ENCODE peak calls at places on chromosomes 11 and 22, in five cellular contexts. A is thoracic aorta, Z is DND-41, W is psoas muscle, B is AG09319. J is an unnamed sample.

GRCh38 chr22:31085493-31085824 is 4.3 kb downstream of the SMTN start:
- DNase-seq in A (no peak), Z (no peak), W (peak), B (no peak), J (no peak)

GRCh38 chr22:39169797-39170466 is 17.5 kb upstream of the CBX7 start:
- DNase-seq in A (no peak), Z (no peak), W (no peak), B (no peak), J (no peak)

GRCh38 chr11:65546217-65546958 is 11.8 kb downstream of the LTBP3 start:
- DNase-seq in A (no peak), Z (peak), W (peak), B (no peak), J (no peak)

GRCh38 chr11:44777537-44778199 is 50.9 kb downstream of the TSPAN18 start:
- DNase-seq in A (no peak), Z (no peak), W (no peak), B (no peak), J (no peak)

GRCh38 chr22:42887114-42887513 is 30.0 kb upstream of the ARFGAP3 start:
- DNase-seq in A (no peak), Z (no peak), W (no peak), B (no peak), J (no peak)

GRCh38 chr22:43174941-43175531 is 11.9 kb downstream of the TTLL12 start:
- DNase-seq in A (no peak), Z (no peak), W (no peak), B (no peak), J (no peak)

GRCh38 chr22:42286205-42286604 is 15.8 kb upstream of the TCF20 start:
- DNase-seq in A (no peak), Z (peak), W (no peak), B (no peak), J (no peak)

GRCh38 chr11:57327721-57328120 is 3.0 kb upstream of the TNKS1BP1 start:
- DNase-seq in A (no peak), Z (no peak), W (no peak), B (no peak), J (no peak)

GRCh38 chr11:119728226-119728626 is 774 bp downstream of the NECTIN1 start:
- DNase-seq in A (no peak), Z (no peak), W (no peak), B (no peak), J (no peak)

GRCh38 chr11:15097411-15097810 is 17.3 kb upstream of the INSC start:
- DNase-seq in A (no peak), Z (no peak), W (no peak), B (no peak), J (no peak)

GRCh38 chr11:69641681-69642548 is 959 bp downstream of the CCND1 start:
- DNase-seq in A (no peak), Z (no peak), W (no peak), B (no peak), J (peak)

GRCh38 chr22:33421859-33422258 is 363.7 kb upstream of the SYN3 start:
- DNase-seq in A (no peak), Z (no peak), W (no peak), B (no peak), J (no peak)

GRCh38 chr11:57801185-57801490 is 39.5 kb downstream of the CTNND1 start:
- DNase-seq in A (no peak), Z (no peak), W (no peak), B (no peak), J (no peak)

GRCh38 chr11:36214976-36215687 is 74.1 kb downstream of the COMMD9 start:
- DNase-seq in A (no peak), Z (peak), W (no peak), B (no peak), J (no peak)

GRCh38 chr11:1360835-1361357 is 28.8 kb upstream of the BRSK2 start:
- DNase-seq in A (no peak), Z (no peak), W (no peak), B (no peak), J (no peak)

GRCh38 chr11:97454988-97455387 is 1065.2 kb downstream of the JRKL start:
- DNase-seq in A (no peak), Z (no peak), W (no peak), B (no peak), J (peak)

GRCh38 chr11:70527046-70527395 is 128.7 kb downstream of the CTTN start:
- DNase-seq in A (no peak), Z (no peak), W (peak), B (no peak), J (no peak)

GRCh38 chr11:65204646-65205601 is 23.2 kb downstream of the CAPN1 start:
- DNase-seq in A (no peak), Z (peak), W (peak), B (no peak), J (peak)

GRCh38 chr11:6655020-6655789 is 404 bp downstream of the DCHS1 start:
- DNase-seq in A (peak), Z (no peak), W (no peak), B (no peak), J (no peak)

GRCh38 chr11:2912498-2912897 is 16.7 kb downstream of the PHLDA2 start:
- DNase-seq in A (no peak), Z (no peak), W (no peak), B (no peak), J (peak)

GRCh38 chr11:9990221-9990973 is 303.6 kb downstream of the SBF2 start:
- DNase-seq in A (no peak), Z (no peak), W (no peak), B (no peak), J (peak)

GRCh38 chr11:12808519-12808918 is 134.3 kb downstream of the TEAD1 start:
- DNase-seq in A (no peak), Z (no peak), W (no peak), B (no peak), J (peak)

GRCh38 chr11:41201156-41201555 is 258.3 kb downstream of the LRRC4C start:
- DNase-seq in A (no peak), Z (peak), W (no peak), B (no peak), J (peak)

GRCh38 chr11:67266424-67267187 is at the start of gene GRK2:
- DNase-seq in A (no peak), Z (peak), W (peak), B (no peak), J (peak)

GRCh38 chr11:82765466-82766034 is 31.9 kb upstream of the FAM181B start:
- DNase-seq in A (no peak), Z (no peak), W (no peak), B (no peak), J (no peak)

GRCh38 chr11:73262851-73263495 is 9.2 kb upstream of the P2RY6 start:
- DNase-seq in A (no peak), Z (no peak), W (no peak), B (no peak), J (peak)

GRCh38 chr11:29343465-29344333 is 673.1 kb downstream of the KCNA4 start:
- DNase-seq in A (no peak), Z (peak), W (peak), B (no peak), J (peak)

GRCh38 chr11:116990061-116990473 is 108.2 kb downstream of the SIK3 start:
- DNase-seq in A (no peak), Z (no peak), W (no peak), B (peak), J (peak)

GRCh38 chr22:19754701-19755144 is 5.9 kb upstream of the TBX1 start:
- DNase-seq in A (no peak), Z (no peak), W (no peak), B (no peak), J (no peak)

GRCh38 chr11:2533642-2534115 is 88.9 kb downstream of the KCNQ1 start:
- DNase-seq in A (no peak), Z (peak), W (peak), B (peak), J (peak)

GRCh38 chr11:125935629-125936199 is 10.1 kb upstream of the VSIG10L2 start:
- DNase-seq in A (no peak), Z (no peak), W (no peak), B (peak), J (no peak)

GRCh38 chr11:111069076-111069475 is 176.4 kb upstream of the POU2AF2 start:
- DNase-seq in A (no peak), Z (no peak), W (no peak), B (peak), J (peak)

GRCh38 chr11:123504401-123504800 is 74.3 kb downstream of the GRAMD1B start:
- DNase-seq in A (no peak), Z (no peak), W (no peak), B (no peak), J (no peak)

GRCh38 chr11:45805305-45806071 is 539 bp downstream of the SLC35C1 start:
- DNase-seq in A (no peak), Z (no peak), W (peak), B (no peak), J (peak)

GRCh38 chr22:49527611-49528419 is 299.9 kb downstream of the BRD1 start:
- DNase-seq in A (no peak), Z (no peak), W (no peak), B (no peak), J (no peak)

GRCh38 chr11:115905331-115905730 is 401.1 kb upstream of the CADM1 start:
- DNase-seq in A (no peak), Z (no peak), W (no peak), B (no peak), J (peak)

DNA sequence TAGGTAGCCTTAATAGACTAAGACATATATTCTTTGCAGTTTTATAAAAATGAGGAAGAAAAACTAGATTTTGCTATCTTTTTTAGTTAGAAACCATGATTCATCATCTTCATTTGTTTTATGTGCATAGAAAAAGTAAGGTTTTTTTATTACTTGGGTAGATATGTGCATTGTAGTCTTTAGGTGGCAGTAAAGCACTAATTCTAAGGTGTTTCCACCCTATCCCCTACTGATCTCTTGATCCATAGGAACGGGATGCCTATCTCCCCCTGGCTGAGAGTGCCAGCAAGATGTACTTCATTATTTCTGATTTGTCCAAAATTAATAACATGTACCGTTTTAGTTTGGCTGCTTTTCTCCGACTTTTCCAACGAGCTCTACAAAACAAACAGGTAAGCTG is 148.1 kb downstream of the DYNC2H1 start:
- DNase-seq in A (no peak), Z (no peak), W (no peak), B (no peak), J (peak)
- TF ChIP-seq CTCF in A (no peak), Z (peak), W (peak), B (peak), J (no peak)

GRCh38 chr11:68621826-68622225 is 62.5 kb upstream of the GAL start:
- DNase-seq in A (no peak), Z (no peak), W (no peak), B (no peak), J (no peak)
- TF ChIP-seq CTCF in A (no peak), Z (no peak), W (no peak), B (no peak), J (no peak)

GRCh38 chr11:20601221-20601914 is 2.0 kb downstream of the SLC6A5 start:
- DNase-seq in A (no peak), Z (no peak), W (no peak), B (no peak), J (no peak)
- TF ChIP-seq CTCF in A (no peak), Z (no peak), W (no peak), B (no peak), J (no peak)

GRCh38 chr11:133157180-133157579 is 375.1 kb downstream of the OPCML start:
- DNase-seq in A (no peak), Z (no peak), W (no peak), B (no peak), J (no peak)
- TF ChIP-seq CTCF in A (no peak), Z (no peak), W (no peak), B (no peak), J (no peak)